ENCODE peak calls at places on chromosomes 12 and 14, in eight cellular contexts. V is heart right ventricle; W is neural progenitor cell; I is cardiac muscle cell; N is left ventricle myocardium inferior; T is naive thymus-derived CD4-positive, alpha-beta T cell; S is MM.1S; C is ascending aorta. P is an unnamed sample.

GRCh38 chr14:101719708-101720107 is 41.8 kb upstream of the PPP2R5C start:
- DNase-seq in W (no peak), V (no peak), C (no peak), N (no peak), T (no peak), S (no peak), I (no peak), P (no peak)

GRCh38 chr12:105523164-105524057 is 192.9 kb downstream of the C12orf75 start:
- DNase-seq in S (no peak), W (peak; percentile 63), V (peak; percentile 80), I (peak; percentile 93), C (peak; percentile 66), T (no peak), N (peak; percentile 83), P (peak; percentile 74)

GRCh38 chr14:99587463-99588278 is 16.3 kb downstream of the CCDC85C start:
- DNase-seq in S (no peak), N (no peak), W (no peak), C (no peak), I (no peak), T (no peak), V (no peak), P (no peak)

GRCh38 chr12:71135812-71136176 is 22.0 kb downstream of the TSPAN8 start:
- DNase-seq in C (no peak), W (peak; percentile 9), N (no peak), S (no peak), T (no peak), V (no peak), I (peak; percentile 63), P (no peak)

GRCh38 chr12:6264402-6265037 is 46.0 kb upstream of the PLEKHG6 start:
- DNase-seq in W (no peak), V (no peak), T (no peak), C (no peak), N (no peak), S (no peak), I (no peak), P (no peak)

GRCh38 chr14:77459072-77459723 is 1.3 kb downstream of the AHSA1 start:
- DNase-seq in C (no peak), T (peak; percentile 55), N (no peak), S (peak; percentile 29), W (peak; percentile 85), V (no peak), I (peak; percentile 82), P (peak; percentile 6)

GRCh38 chr12:23771230-23771949 is 178.1 kb downstream of the SOX5 start:
- DNase-seq in S (no peak), N (peak; percentile 48), I (peak; percentile 32), V (peak; percentile 29), W (peak; percentile 9), T (no peak), C (peak; percentile 23), P (peak; percentile 52)

GRCh38 chr14:57480044-57480443 is 13.6 kb downstream of the CCDC198 start:
- DNase-seq in C (no peak), V (no peak), N (no peak), S (no peak), I (no peak), W (no peak), T (no peak), P (no peak)

GRCh38 chr12:45596366-45596765 is 133.1 kb upstream of the ARID2 start:
- DNase-seq in I (no peak), T (no peak), V (no peak), W (no peak), C (no peak), S (no peak), N (no peak), P (no peak)

GRCh38 chr12:132081423-132081822 is 62.7 kb downstream of the DDX51 start:
- DNase-seq in I (no peak), W (no peak), S (no peak), C (no peak), T (no peak), V (no peak), N (no peak), P (no peak)

GRCh38 chr12:123268850-123269249 is 2.8 kb downstream of the CDK2AP1 start:
- DNase-seq in C (no peak), I (no peak), W (no peak), V (no peak), T (no peak), S (no peak), N (no peak), P (no peak)

GRCh38 chr12:16189849-16190248 is 87.6 kb downstream of the SLC15A5 start:
- DNase-seq in N (no peak), V (no peak), I (peak; percentile 76), C (no peak), T (no peak), W (peak; percentile 73), S (peak; percentile 34), P (no peak)

GRCh38 chr14:24279301-24280186 is 8.1 kb upstream of the RABGGTA start:
- DNase-seq in V (peak; percentile 40), S (no peak), C (no peak), N (peak; percentile 48), W (no peak), T (peak; percentile 46), I (no peak), P (no peak)

GRCh38 chr14:69671365-69672050 is 60.1 kb downstream of the SUSD6 start:
- DNase-seq in V (no peak), T (no peak), N (no peak), I (no peak), W (peak; percentile 66), S (no peak), C (no peak), P (no peak)

GRCh38 chr14:77988966-77989365 is 181.2 kb upstream of the NRXN3 start:
- DNase-seq in T (no peak), C (no peak), W (no peak), I (peak; percentile 42), V (peak; percentile 29), S (no peak), N (peak; percentile 29), P (peak; percentile 92)

GRCh38 chr12:76083761-76084276 is 666 bp downstream of the NAP1L1 start:
- DNase-seq in W (peak; percentile 95), C (no peak), N (peak; percentile 66), I (peak; percentile 78), V (peak; percentile 71), S (peak; percentile 77), T (peak; percentile 86), P (peak; percentile 82)

GRCh38 chr12:114764516-114764915 is 80.5 kb upstream of the TBX3 start:
- DNase-seq in W (peak; percentile 37), C (no peak), T (no peak), S (no peak), V (no peak), N (no peak), I (peak; percentile 11), P (no peak)

GRCh38 chr14:59961518-59962062 is 41.6 kb downstream of the LRRC9 start:
- DNase-seq in I (no peak), V (no peak), N (no peak), W (no peak), T (no peak), C (no peak), S (no peak), P (no peak)

GRCh38 chr12:57864382-57864781 is 17.9 kb upstream of the CTDSP2 start:
- DNase-seq in I (no peak), C (no peak), N (no peak), T (no peak), W (peak; percentile 64), V (no peak), S (no peak), P (peak; percentile 30)

GRCh38 chr12:45669093-45669492 is 60.4 kb upstream of the ARID2 start:
- DNase-seq in N (no peak), S (peak; percentile 89), V (no peak), C (no peak), T (no peak), I (no peak), W (no peak), P (no peak)

GRCh38 chr12:4685317-4685716 is 34.9 kb upstream of the GALNT8 start:
- DNase-seq in V (no peak), S (no peak), N (no peak), W (no peak), C (no peak), T (no peak), I (no peak), P (no peak)
- H3K36me3 ChIP-seq in V (peaks cover 47% of the 10 kb centered on the region), S (no peaks in the 10 kb centered on the region), N (peaks cover 79% of the 10 kb centered on the region), W (peaks cover 8% of the 10 kb centered on the region), C (peaks cover 25% of the 10 kb centered on the region), T (peaks cover 11% of the 10 kb centered on the region), I (peaks cover 36% of the 10 kb centered on the region), P (peaks cover 11% of the 10 kb centered on the region)

DNA sequence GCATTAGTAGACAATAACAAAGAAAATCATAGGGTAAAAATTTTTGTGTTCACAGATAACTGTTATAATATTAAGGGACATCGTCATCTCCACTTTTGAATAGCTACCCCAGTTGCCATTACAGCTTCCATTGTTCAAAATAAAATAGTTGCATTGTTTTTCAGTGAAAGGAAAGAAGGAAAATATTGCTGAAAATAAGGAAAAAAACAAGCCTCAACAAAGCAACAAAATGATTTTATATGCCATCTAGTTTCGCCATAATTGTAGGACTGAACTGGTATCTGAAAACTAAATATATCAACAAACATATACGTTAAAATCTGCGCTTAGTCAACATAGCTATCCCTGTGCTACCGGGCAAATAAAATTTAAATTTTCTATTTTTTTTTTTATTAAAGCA is 3.3 kb downstream of the CDK17 start:
- DNase-seq in C (no peak), W (no peak), S (no peak), T (no peak), I (no peak), V (no peak), N (no peak), P (no peak)
- H3K4me3 ChIP-seq in C (no peak overlapping the region), W (no peak overlapping the region), S (no peak overlapping the region), T (no peak overlapping the region), I (no peak overlapping the region), V (no peak overlapping the region), N (peak overlapping the region; percentile 90), P (peak overlapping the region; percentile 83)

GRCh38 chr14:106490442-106490841 is 964.1 kb downstream of the TMEM121 start:
- DNase-seq in C (no peak), V (no peak), W (no peak), N (no peak), S (no peak), I (no peak), T (no peak), P (no peak)

GRCh38 chr14:106491851-106492250 is 965.5 kb downstream of the TMEM121 start:
- DNase-seq in S (peak; percentile 35), W (no peak), I (no peak), T (no peak), N (no peak), V (no peak), C (no peak), P (peak; percentile 21)

GRCh38 chr14:106488293-106488692 is 961.9 kb downstream of the TMEM121 start:
- DNase-seq in V (no peak), N (no peak), C (no peak), T (no peak), I (no peak), S (no peak), W (no peak), P (no peak)

GRCh38 chr14:106489112-106489881 is 962.9 kb downstream of the TMEM121 start:
- DNase-seq in N (no peak), T (peak; percentile 42), I (no peak), V (no peak), S (no peak), C (no peak), W (no peak), P (no peak)

GRCh38 chr14:106493962-106494823 is 967.8 kb downstream of the TMEM121 start:
- DNase-seq in V (no peak), S (no peak), W (no peak), T (no peak), C (no peak), I (no peak), N (no peak), P (no peak)
- H3K9me3 ChIP-seq in V (no peaks in the 10 kb centered on the region), S (no peaks in the 10 kb centered on the region), W (peaks cover 19% of the 10 kb centered on the region), T (no peaks in the 10 kb centered on the region), C (no peaks in the 10 kb centered on the region), I (no peaks in the 10 kb centered on the region), N (peaks cover 22% of the 10 kb centered on the region), P (no peaks in the 10 kb centered on the region)

GRCh38 chr14:92676448-92677086 is 71.9 kb downstream of the LGMN start:
- DNase-seq in V (no peak), W (peak; percentile 24), N (no peak), T (no peak), S (no peak), C (no peak), I (no peak), P (no peak)
- H3K36me3 ChIP-seq in V (no peaks in the 10 kb centered on the region), W (no peaks in the 10 kb centered on the region), N (peaks cover 29% of the 10 kb centered on the region), T (peaks cover 29% of the 10 kb centered on the region), S (no peaks in the 10 kb centered on the region), C (peaks cover 34% of the 10 kb centered on the region), I (no peaks in the 10 kb centered on the region), P (no peaks in the 10 kb centered on the region)

P was measured in MG63.